ENCODE peak calls at places on chromosomes 16 and 17, in five cellular contexts. V is CD8-positive, alpha-beta memory T cell; A is bronchial epithelial cell; D is tibial nerve; S is tibial artery. F is an unnamed sample.

GRCh38 chr16:84735846-84736586 is 36.2 kb downstream of the USP10 start:
- DNase-seq in D (no peak), A (no peak), S (no peak), V (peak; percentile 50), F (no peak)

GRCh38 chr16:57736419-57737281 is 1.1 kb downstream of the KATNB1 start:
- DNase-seq in A (peak; percentile 69), S (no peak), V (peak; percentile 58), D (peak; percentile 25), F (peak; percentile 73)

GRCh38 chr17:80663783-80664206 is 119.2 kb downstream of the RPTOR start:
- DNase-seq in V (peak; percentile 80), S (no peak), A (no peak), D (no peak), F (no peak)

GRCh38 chr17:83173997-83174858 is 94.8 kb downstream of the METRNL start:
- DNase-seq in S (no peak), A (no peak), V (no peak), D (peak; percentile 30), F (no peak)

GRCh38 chr16:80285089-80285488 is 255.7 kb upstream of the DYNLRB2 start:
- DNase-seq in V (no peak), S (no peak), D (no peak), A (peak; percentile 95), F (peak; percentile 81)

GRCh38 chr16:82061861-82062525 is 26.9 kb downstream of the HSD17B2 start:
- DNase-seq in A (peak; percentile 63), D (no peak), S (no peak), V (no peak), F (peak; percentile 26)

GRCh38 chr16:28298511-28298878 is 6.2 kb downstream of the SBK1 start:
- DNase-seq in A (no peak), S (no peak), V (no peak), D (no peak), F (no peak)

GRCh38 chr16:4958510-4959111 is 481 bp downstream of the SEC14L5 start:
- DNase-seq in D (no peak), A (no peak), V (no peak), S (no peak), F (no peak)

GRCh38 chr16:70703041-70703834 is 17.4 kb upstream of the MTSS2 start:
- DNase-seq in V (no peak), S (peak; percentile 96), A (peak; percentile 52), D (no peak), F (peak; percentile 92)

GRCh38 chr17:31415004-31415454 is 23.6 kb downstream of the RAB11FIP4 start:
- DNase-seq in D (no peak), A (no peak), S (no peak), V (no peak), F (no peak)

GRCh38 chr17:61594294-61594825 is 3.3 kb upstream of the NACA2 start:
- DNase-seq in S (no peak), D (no peak), A (peak; percentile 37), V (no peak), F (no peak)

GRCh38 chr16:68400083-68400923 is 48.0 kb downstream of the SMPD3 start:
- DNase-seq in S (no peak), A (no peak), D (no peak), V (no peak), F (no peak)

GRCh38 chr17:27473748-27474609 is 17.7 kb downstream of the KSR1 start:
- DNase-seq in S (no peak), D (no peak), A (no peak), V (peak; percentile 34), F (no peak)

GRCh38 chr16:66473654-66474519 is 46.8 kb downstream of the BEAN1 start:
- DNase-seq in S (no peak), V (no peak), D (no peak), A (peak; percentile 36), F (peak; percentile 5)

GRCh38 chr17:20092292-20092867 is 83.2 kb downstream of the SPECC1 start:
- DNase-seq in V (no peak), A (no peak), D (no peak), S (no peak), F (peak; percentile 5)

DNA sequence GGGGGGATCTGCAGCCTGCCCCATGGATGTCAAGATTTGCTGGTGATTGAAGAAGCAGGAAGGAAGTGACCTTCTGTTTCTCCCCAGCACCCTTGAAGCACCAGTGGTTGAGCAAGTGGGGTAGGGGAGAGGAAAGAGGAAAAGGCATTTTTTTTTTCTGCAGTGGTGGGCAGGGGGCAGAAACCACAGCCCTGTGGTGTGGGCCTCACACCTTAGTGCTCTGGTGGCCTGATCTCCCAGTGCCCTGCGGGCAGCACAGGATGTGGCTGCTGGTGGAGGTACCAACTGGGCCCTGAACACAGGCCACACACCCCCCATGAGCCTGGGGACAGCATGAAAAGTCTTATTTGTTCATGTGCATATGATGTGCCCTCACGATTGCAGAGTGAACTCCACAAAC is 7.1 kb downstream of the ITGAD start:
- DNase-seq in S (no peak), V (no peak), A (no peak), D (no peak), F (no peak)
- H3K4me3 ChIP-seq in S (no peak overlapping the region), V (no peak overlapping the region), A (no peak overlapping the region), D (no peak overlapping the region), F (no peak overlapping the region)

GRCh38 chr16:78571880-78572279 is 472.4 kb downstream of the WWOX start:
- DNase-seq in A (no peak), D (no peak), S (no peak), V (no peak), F (no peak)
- H3K4me3 ChIP-seq in A (no peak overlapping the region), D (no peak overlapping the region), S (no peak overlapping the region), V (no peak overlapping the region), F (no peak overlapping the region)

GRCh38 chr16:53855056-53855455 is 151.1 kb downstream of the FTO start:
- DNase-seq in D (no peak), A (no peak), S (no peak), V (no peak), F (no peak)
- H3K4me3 ChIP-seq in D (no peak overlapping the region), A (no peak overlapping the region), S (no peak overlapping the region), V (no peak overlapping the region), F (no peak overlapping the region)

GRCh38 chr17:16443390-16444257 is 28.3 kb downstream of the TRPV2 start:
- DNase-seq in S (no peak), D (no peak), A (no peak), V (no peak), F (no peak)

GRCh38 chr17:16444258-16444886 is 29.0 kb downstream of the TRPV2 start:
- DNase-seq in V (no peak), D (no peak), S (no peak), A (no peak), F (no peak)

GRCh38 chr17:16442141-16442540 is 26.8 kb downstream of the TRPV2 start:
- DNase-seq in A (no peak), S (no peak), V (no peak), D (no peak), F (peak; percentile 35)

GRCh38 chr17:16440814-16441629 is 25.7 kb downstream of the TRPV2 start:
- DNase-seq in A (no peak), D (no peak), V (no peak), S (no peak), F (no peak)

GRCh38 chr17:16442594-16443389 is 27.4 kb downstream of the TRPV2 start:
- DNase-seq in V (no peak), S (no peak), A (no peak), D (no peak), F (no peak)
- H3K4me3 ChIP-seq in V (no peak overlapping the region), S (no peak overlapping the region), A (no peak overlapping the region), D (no peak overlapping the region), F (no peak overlapping the region)

DNA sequence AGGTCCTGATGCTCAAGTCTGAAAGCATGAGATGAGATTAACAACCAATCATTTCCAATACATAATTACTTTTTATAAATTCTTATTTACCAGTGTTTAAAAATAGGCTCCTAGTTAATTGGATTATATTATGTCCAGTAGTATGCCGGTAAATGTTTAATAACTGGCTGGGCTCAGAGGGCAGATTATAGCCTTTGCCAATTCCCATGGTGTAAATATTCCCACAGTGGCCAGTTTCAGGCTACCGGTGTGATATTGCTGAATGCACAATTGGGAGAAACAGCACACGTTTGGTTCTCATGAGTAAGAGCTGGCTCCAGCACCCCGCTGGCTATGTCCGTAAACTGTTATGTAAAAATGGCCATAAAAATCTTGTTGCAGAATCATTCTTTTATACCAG is 167.6 kb downstream of the MRTFB start:
- DNase-seq in S (no peak), A (no peak), D (no peak), V (no peak), F (no peak)
- H3K4me3 ChIP-seq in S (no peak overlapping the region), A (no peak overlapping the region), D (no peak overlapping the region), V (no peak overlapping the region), F (no peak overlapping the region)

DNA sequence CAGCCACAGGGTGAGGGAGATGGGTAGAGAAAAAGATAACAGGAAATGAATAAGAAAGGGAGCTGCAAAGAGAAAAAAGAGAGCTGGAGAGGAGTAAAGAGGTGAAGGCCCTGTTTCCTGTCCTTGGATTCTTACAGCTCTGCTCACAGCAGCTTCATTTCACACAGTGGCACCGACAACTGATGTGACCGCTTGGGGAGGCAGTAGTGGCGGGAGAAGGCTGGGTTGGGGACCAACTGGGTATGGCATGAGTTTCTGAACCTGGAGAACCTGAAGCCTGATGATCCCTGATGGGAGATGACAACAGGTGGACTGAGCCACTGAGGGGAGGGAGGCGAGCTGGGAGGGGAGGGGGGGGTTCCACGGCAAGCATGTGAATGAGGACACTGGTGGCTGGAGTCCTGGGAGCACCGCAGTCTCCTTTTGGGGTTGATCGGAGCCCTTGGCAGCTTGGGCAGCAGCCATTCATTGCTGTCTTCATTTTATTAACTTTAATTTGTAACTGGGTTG is 34.3 kb upstream of the TOB1 start:
- DNase-seq in S (no peak), V (no peak), D (no peak), A (no peak), F (no peak)
- H3K4me3 ChIP-seq in S (no peak overlapping the region), V (no peak overlapping the region), D (no peak overlapping the region), A (no peak overlapping the region), F (no peak overlapping the region)

DNA sequence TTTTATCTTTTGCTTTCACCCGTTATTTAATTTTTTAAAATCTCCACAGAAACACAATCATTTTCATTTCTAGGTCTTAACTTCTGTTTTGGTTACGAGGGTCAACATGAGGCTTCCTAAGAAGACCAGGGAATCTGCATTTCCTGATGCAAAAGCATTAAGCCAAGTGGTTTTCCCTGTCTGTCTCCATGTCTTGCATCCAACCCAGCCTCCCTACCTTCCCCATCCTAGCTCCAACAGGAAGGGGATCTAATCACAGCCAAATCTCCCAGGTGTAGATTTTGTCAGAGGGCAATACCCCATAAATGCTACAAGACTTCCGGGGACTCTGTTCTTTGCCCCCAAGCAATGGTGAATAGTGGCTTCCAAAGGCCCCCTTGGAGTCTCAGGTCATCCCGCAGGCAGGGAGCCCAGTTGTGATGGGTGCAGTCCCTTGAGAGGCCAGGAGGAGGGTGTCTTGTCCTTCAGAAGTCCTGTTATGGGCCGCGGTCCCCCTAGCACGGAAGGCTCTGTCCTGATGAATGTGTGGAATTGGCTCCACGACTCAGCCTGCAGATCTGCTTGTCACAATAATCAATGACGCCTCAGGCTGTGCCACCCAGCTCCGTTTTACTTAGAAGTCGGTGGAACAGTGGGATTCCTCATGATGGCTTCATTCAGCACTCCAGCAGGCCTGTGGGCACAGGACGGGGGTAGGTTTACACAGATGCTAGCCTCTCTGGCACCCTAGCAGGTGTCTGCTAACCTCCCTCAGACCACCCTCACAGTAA is 141.1 kb downstream of the RGS9 start:
- DNase-seq in S (no peak), D (no peak), A (peak; percentile 20), V (peak; percentile 4), F (peak; percentile 67)
- H3K4me3 ChIP-seq in S (no peak overlapping the region), D (no peak overlapping the region), A (no peak overlapping the region), V (no peak overlapping the region), F (no peak overlapping the region)

GRCh38 chr16:31106509-31107464 is 1.4 kb upstream of the BCKDK start:
- DNase-seq in D (no peak), A (no peak), V (no peak), S (no peak), F (no peak)
- H3K4me3 ChIP-seq in D (no peak overlapping the region), A (no peak overlapping the region), V (no peak overlapping the region), S (no peak overlapping the region), F (no peak overlapping the region)